ENCODE peak calls at places on chromosomes 11 and 22, in nine cellular contexts. F is fibroblast of the conjunctiva; R is RPMI7951; G is endothelial cell of umbilical vein; S is D341Med; U is activated CD4-positive, alpha-beta T cell treated with anti-CD3 and anti-CD28 coated beads, Interleukin-2, amount 50 U/mL, for 48 hours; K is activated CD8-positive, alpha-beta memory T cell treated with anti-CD3 and anti-CD28 coated beads for 4 hours; Q is SK-N-DZ; L is H4. J is an unnamed sample.

GRCh38 chr11:80118071-80118470 is 677.2 kb upstream of the TENM4 start:
- DNase-seq in F (no peak), R (no peak), G (no peak), S (no peak), U (no peak), K (no peak), Q (no peak), L (no peak), J (no peak)

GRCh38 chr11:69148806-69149205 is 6.9 kb upstream of the SMIM38 start:
- DNase-seq in F (no peak), R (no peak), G (no peak), S (no peak), U (no peak), K (no peak), Q (no peak), L (no peak), J (no peak)

GRCh38 chr11:114196994-114197702 is 99.1 kb upstream of the NNMT start:
- DNase-seq in F (no peak), R (no peak), G (no peak), S (no peak), U (no peak), K (no peak), Q (no peak), L (no peak), J (no peak)

GRCh38 chr11:84372366-84372765 is 1086.2 kb upstream of the CCDC90B start:
- DNase-seq in F (no peak), R (no peak), G (no peak), S (no peak), U (no peak), K (no peak), Q (no peak), L (no peak), J (no peak)

GRCh38 chr11:67275606-67276409 is 9.5 kb downstream of the GRK2 start:
- DNase-seq in F (no peak), R (no peak), G (no peak), S (no peak), U (no peak), K (no peak), Q (no peak), L (no peak), J (no peak)

GRCh38 chr11:35303596-35304392 is 115.6 kb downstream of the SLC1A2 start:
- DNase-seq in F (peak), R (peak), G (no peak), S (no peak), U (no peak), K (no peak), Q (no peak), L (peak), J (peak)

GRCh38 chr22:50705851-50706351 is 32.1 kb upstream of the ACR start:
- DNase-seq in F (no peak), R (no peak), G (no peak), S (no peak), U (no peak), K (no peak), Q (no peak), L (no peak), J (no peak)

GRCh38 chr11:117828641-117829368 is 4.3 kb upstream of the FXYD2 start:
- DNase-seq in F (no peak), R (peak), G (peak), S (no peak), U (peak), K (peak), Q (no peak), L (peak), J (no peak)

GRCh38 chr22:36383110-36383581 is 4.6 kb downstream of the MYH9 start:
- DNase-seq in F (no peak), R (peak), G (peak), S (no peak), U (peak), K (no peak), Q (no peak), L (peak), J (no peak)

GRCh38 chr22:27699676-27700075 is 101.9 kb downstream of the MN1 start:
- DNase-seq in F (no peak), R (no peak), G (no peak), S (no peak), U (no peak), K (no peak), Q (no peak), L (no peak), J (no peak)

GRCh38 chr11:7548659-7549283 is 35.0 kb downstream of the PPFIBP2 start:
- DNase-seq in F (no peak), R (no peak), G (no peak), S (peak), U (peak), K (no peak), Q (no peak), L (no peak), J (no peak)

GRCh38 chr11:7004482-7004881 is 15.7 kb downstream of the ZNF214 start:
- DNase-seq in F (no peak), R (peak), G (peak), S (no peak), U (no peak), K (no peak), Q (no peak), L (no peak), J (no peak)

GRCh38 chr11:78145511-78146030 is 6.1 kb upstream of the ALG8 start:
- DNase-seq in F (no peak), R (no peak), G (no peak), S (no peak), U (no peak), K (no peak), Q (no peak), L (no peak), J (no peak)

GRCh38 chr11:108897071-108897481 is 232.2 kb downstream of the DDX10 start:
- DNase-seq in F (no peak), R (peak), G (peak), S (no peak), U (no peak), K (no peak), Q (no peak), L (no peak), J (no peak)

GRCh38 chr11:46917109-46918086 is 952 bp downstream of the LRP4 start:
- DNase-seq in F (no peak), R (no peak), G (no peak), S (no peak), U (no peak), K (no peak), Q (no peak), L (no peak), J (no peak)

GRCh38 chr11:18669211-18669593 is 29.4 kb upstream of the TMEM86A start:
- DNase-seq in F (no peak), R (peak), G (no peak), S (no peak), U (peak), K (no peak), Q (no peak), L (peak), J (no peak)

GRCh38 chr11:65435330-65435931 is 12.8 kb downstream of the NEAT1 start:
- DNase-seq in F (no peak), R (no peak), G (no peak), S (no peak), U (no peak), K (no peak), Q (no peak), L (no peak), J (no peak)

GRCh38 chr11:116217006-116217405 is 555.8 kb downstream of the BUD13 start:
- DNase-seq in F (peak), R (no peak), G (peak), S (peak), U (peak), K (no peak), Q (no peak), L (peak), J (peak)

GRCh38 chr11:69002101-69002742 is 10.8 kb downstream of the MRGPRF start:
- DNase-seq in F (no peak), R (no peak), G (no peak), S (peak), U (no peak), K (no peak), Q (no peak), L (no peak), J (no peak)